ENCODE peak calls at places on chromosomes 4 and X, in eight cellular contexts. One of them, this sample, is unnamed.

GRCh38 chrX:150688911-150689451 is 4.2 kb upstream of the MTMR1 start:
- DNase-seq in mammary epithelial cell: peak; percentile 90
- DNase-seq in CD8-positive, alpha-beta memory T cell: no peak
- DNase-seq in colonic mucosa: no peak
- DNase-seq in psoas muscle: no peak
- DNase-seq in pancreas: no peak
- DNase-seq in cardiac muscle cell: peak; percentile 60
- DNase-seq in endothelial cell of umbilical vein: peak; percentile 39
- DNase-seq in this sample: peak; percentile 26

GRCh38 chr4:2406920-2407319 is 11.5 kb downstream of the ZFYVE28 start:
- DNase-seq in mammary epithelial cell: no peak
- DNase-seq in CD8-positive, alpha-beta memory T cell: no peak
- DNase-seq in colonic mucosa: no peak
- DNase-seq in psoas muscle: no peak
- DNase-seq in pancreas: no peak
- DNase-seq in cardiac muscle cell: no peak
- DNase-seq in endothelial cell of umbilical vein: no peak
- DNase-seq in this sample: no peak

GRCh38 chr4:74613266-74613665 is 168.3 kb downstream of the AREG start:
- DNase-seq in mammary epithelial cell: no peak
- DNase-seq in CD8-positive, alpha-beta memory T cell: no peak
- DNase-seq in colonic mucosa: no peak
- DNase-seq in psoas muscle: no peak
- DNase-seq in pancreas: no peak
- DNase-seq in cardiac muscle cell: peak; percentile 49
- DNase-seq in endothelial cell of umbilical vein: no peak
- DNase-seq in this sample: no peak

GRCh38 chrX:1903380-1903935 is 288.6 kb downstream of the ASMT start:
- DNase-seq in mammary epithelial cell: no peak
- DNase-seq in CD8-positive, alpha-beta memory T cell: no peak
- DNase-seq in colonic mucosa: no peak
- DNase-seq in psoas muscle: no peak
- DNase-seq in pancreas: no peak
- DNase-seq in cardiac muscle cell: no peak
- DNase-seq in endothelial cell of umbilical vein: no peak
- DNase-seq in this sample: no peak

GRCh38 chr4:122045533-122045932 is 93.7 kb upstream of the TRPC3 start:
- DNase-seq in mammary epithelial cell: peak; percentile 88
- DNase-seq in CD8-positive, alpha-beta memory T cell: no peak
- DNase-seq in colonic mucosa: no peak
- DNase-seq in psoas muscle: no peak
- DNase-seq in pancreas: no peak
- DNase-seq in cardiac muscle cell: peak; percentile 86
- DNase-seq in endothelial cell of umbilical vein: peak; percentile 78
- DNase-seq in this sample: peak; percentile 99

GRCh38 chr4:184699941-184700340 is 34.0 kb downstream of the CENPU start:
- DNase-seq in mammary epithelial cell: no peak
- DNase-seq in CD8-positive, alpha-beta memory T cell: no peak
- DNase-seq in colonic mucosa: no peak
- DNase-seq in psoas muscle: no peak
- DNase-seq in pancreas: no peak
- DNase-seq in cardiac muscle cell: no peak
- DNase-seq in endothelial cell of umbilical vein: no peak
- DNase-seq in this sample: no peak

GRCh38 chr4:176137626-176138025 is 57.8 kb downstream of the SPATA4 start:
- DNase-seq in mammary epithelial cell: peak; percentile 2
- DNase-seq in CD8-positive, alpha-beta memory T cell: no peak
- DNase-seq in colonic mucosa: no peak
- DNase-seq in psoas muscle: no peak
- DNase-seq in pancreas: no peak
- DNase-seq in cardiac muscle cell: peak; percentile 10
- DNase-seq in endothelial cell of umbilical vein: no peak
- DNase-seq in this sample: no peak

GRCh38 chrX:95055991-95056390 is 1382.0 kb downstream of the FAM133A start:
- DNase-seq in mammary epithelial cell: no peak
- DNase-seq in CD8-positive, alpha-beta memory T cell: no peak
- DNase-seq in colonic mucosa: no peak
- DNase-seq in psoas muscle: no peak
- DNase-seq in pancreas: no peak
- DNase-seq in cardiac muscle cell: no peak
- DNase-seq in endothelial cell of umbilical vein: no peak
- DNase-seq in this sample: no peak

GRCh38 chr4:4606321-4606720 is 64.5 kb upstream of the STX18 start:
- DNase-seq in mammary epithelial cell: no peak
- DNase-seq in CD8-positive, alpha-beta memory T cell: no peak
- DNase-seq in colonic mucosa: no peak
- DNase-seq in psoas muscle: no peak
- DNase-seq in pancreas: no peak
- DNase-seq in cardiac muscle cell: peak; percentile 27
- DNase-seq in endothelial cell of umbilical vein: no peak
- DNase-seq in this sample: no peak

GRCh38 chrX:120604359-120604782 is 470 bp downstream of the MCTS1 start:
- DNase-seq in mammary epithelial cell: peak; percentile 25
- DNase-seq in CD8-positive, alpha-beta memory T cell: peak; percentile 51
- DNase-seq in colonic mucosa: peak; percentile 37
- DNase-seq in psoas muscle: no peak
- DNase-seq in pancreas: peak; percentile 35
- DNase-seq in cardiac muscle cell: peak; percentile 72
- DNase-seq in endothelial cell of umbilical vein: peak; percentile 45
- DNase-seq in this sample: peak; percentile 40

GRCh38 chrX:26262121-26262523 is 46.2 kb downstream of the MAGEB5 start:
- DNase-seq in mammary epithelial cell: peak; percentile 85
- DNase-seq in CD8-positive, alpha-beta memory T cell: no peak
- DNase-seq in colonic mucosa: no peak
- DNase-seq in psoas muscle: no peak
- DNase-seq in pancreas: no peak
- DNase-seq in cardiac muscle cell: peak; percentile 70
- DNase-seq in endothelial cell of umbilical vein: peak; percentile 91
- DNase-seq in this sample: no peak

GRCh38 chrX:11953615-11954014 is 184.7 kb upstream of the FRMPD4 start:
- DNase-seq in mammary epithelial cell: peak; percentile 85
- DNase-seq in CD8-positive, alpha-beta memory T cell: no peak
- DNase-seq in colonic mucosa: no peak
- DNase-seq in psoas muscle: no peak
- DNase-seq in pancreas: no peak
- DNase-seq in cardiac muscle cell: peak; percentile 54
- DNase-seq in endothelial cell of umbilical vein: no peak
- DNase-seq in this sample: peak; percentile 48

GRCh38 chr4:67575232-67575888 is 16.8 kb downstream of the STAP1 start:
- DNase-seq in mammary epithelial cell: no peak
- DNase-seq in CD8-positive, alpha-beta memory T cell: peak; percentile 28
- DNase-seq in colonic mucosa: no peak
- DNase-seq in psoas muscle: no peak
- DNase-seq in pancreas: no peak
- DNase-seq in cardiac muscle cell: no peak
- DNase-seq in endothelial cell of umbilical vein: no peak
- DNase-seq in this sample: no peak

GRCh38 chrX:25028726-25029125 is 13.0 kb upstream of the ARX start:
- DNase-seq in mammary epithelial cell: peak; percentile 71
- DNase-seq in CD8-positive, alpha-beta memory T cell: no peak
- DNase-seq in colonic mucosa: no peak
- DNase-seq in psoas muscle: no peak
- DNase-seq in pancreas: no peak
- DNase-seq in cardiac muscle cell: peak; percentile 56
- DNase-seq in endothelial cell of umbilical vein: no peak
- DNase-seq in this sample: peak; percentile 67

GRCh38 chr4:113101669-113102068 is 52.2 kb downstream of the ANK2 start:
- DNase-seq in mammary epithelial cell: no peak
- DNase-seq in CD8-positive, alpha-beta memory T cell: no peak
- DNase-seq in colonic mucosa: no peak
- DNase-seq in psoas muscle: no peak
- DNase-seq in pancreas: no peak
- DNase-seq in cardiac muscle cell: peak; percentile 3
- DNase-seq in endothelial cell of umbilical vein: no peak
- DNase-seq in this sample: no peak

GRCh38 chr4:140315970-140316369 is 57.5 kb upstream of the SCOC start:
- DNase-seq in mammary epithelial cell: no peak
- DNase-seq in CD8-positive, alpha-beta memory T cell: no peak
- DNase-seq in colonic mucosa: no peak
- DNase-seq in psoas muscle: no peak
- DNase-seq in pancreas: no peak
- DNase-seq in cardiac muscle cell: no peak
- DNase-seq in endothelial cell of umbilical vein: no peak
- DNase-seq in this sample: no peak

GRCh38 chrX:115559672-115560071 is 1.3 kb upstream of the PLS3 start:
- DNase-seq in mammary epithelial cell: no peak
- DNase-seq in CD8-positive, alpha-beta memory T cell: no peak
- DNase-seq in colonic mucosa: no peak
- DNase-seq in psoas muscle: no peak
- DNase-seq in pancreas: no peak
- DNase-seq in cardiac muscle cell: no peak
- DNase-seq in endothelial cell of umbilical vein: no peak
- DNase-seq in this sample: no peak

GRCh38 chrX:100819534-100819836 is 706 bp upstream of the CSTF2 start:
- DNase-seq in mammary epithelial cell: no peak
- DNase-seq in CD8-positive, alpha-beta memory T cell: no peak
- DNase-seq in colonic mucosa: no peak
- DNase-seq in psoas muscle: no peak
- DNase-seq in pancreas: no peak
- DNase-seq in cardiac muscle cell: no peak
- DNase-seq in endothelial cell of umbilical vein: no peak
- DNase-seq in this sample: no peak

GRCh38 chr4:48670587-48670986 is 109.5 kb downstream of the FRYL start:
- DNase-seq in mammary epithelial cell: no peak
- DNase-seq in CD8-positive, alpha-beta memory T cell: no peak
- DNase-seq in colonic mucosa: no peak
- DNase-seq in psoas muscle: no peak
- DNase-seq in pancreas: no peak
- DNase-seq in cardiac muscle cell: no peak
- DNase-seq in endothelial cell of umbilical vein: no peak
- DNase-seq in this sample: no peak
- H3K4me1 ChIP-seq in mammary epithelial cell: peaks cover 22% of the 10 kb centered on the region
- H3K4me1 ChIP-seq in CD8-positive, alpha-beta memory T cell: peaks cover 8% of the 10 kb centered on the region
- H3K4me1 ChIP-seq in colonic mucosa: peaks cover 7% of the 10 kb centered on the region
- H3K4me1 ChIP-seq in psoas muscle: peaks cover 27% of the 10 kb centered on the region
- H3K4me1 ChIP-seq in pancreas: peaks cover 3% of the 10 kb centered on the region
- H3K4me1 ChIP-seq in cardiac muscle cell: peaks cover 14% of the 10 kb centered on the region
- H3K4me1 ChIP-seq in endothelial cell of umbilical vein: peaks cover 25% of the 10 kb centered on the region
- H3K4me1 ChIP-seq in this sample: no peaks in the 10 kb centered on the region

DNA sequence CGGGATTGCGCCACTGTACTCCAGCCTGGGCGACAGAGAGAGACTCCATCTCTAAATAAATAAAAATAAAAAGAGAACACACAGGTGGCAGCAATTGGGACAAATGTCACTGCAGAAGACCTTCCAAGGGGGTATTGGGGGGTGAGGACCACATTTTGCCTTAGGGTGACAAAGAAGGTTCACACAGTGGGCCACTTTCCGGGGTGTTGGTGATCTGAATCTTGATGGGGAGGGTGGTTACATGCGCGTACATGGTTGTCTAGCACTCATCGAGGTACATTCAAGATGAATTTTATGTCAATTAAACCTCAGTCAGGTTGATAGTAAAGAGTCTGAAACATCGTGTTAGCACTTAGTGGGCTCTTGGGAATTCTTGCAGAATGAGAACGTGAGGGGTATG is 20.5 kb upstream of the TMSB4X start:
- DNase-seq in mammary epithelial cell: no peak
- DNase-seq in CD8-positive, alpha-beta memory T cell: no peak
- DNase-seq in colonic mucosa: no peak
- DNase-seq in psoas muscle: no peak
- DNase-seq in pancreas: no peak
- DNase-seq in cardiac muscle cell: no peak
- DNase-seq in endothelial cell of umbilical vein: no peak
- DNase-seq in this sample: no peak
- H3K4me1 ChIP-seq in mammary epithelial cell: peaks cover 17% of the 10 kb centered on the region
- H3K4me1 ChIP-seq in CD8-positive, alpha-beta memory T cell: peaks cover 78% of the 10 kb centered on the region
- H3K4me1 ChIP-seq in colonic mucosa: no peaks in the 10 kb centered on the region
- H3K4me1 ChIP-seq in psoas muscle: peaks cover 5% of the 10 kb centered on the region
- H3K4me1 ChIP-seq in pancreas: peaks cover 11% of the 10 kb centered on the region
- H3K4me1 ChIP-seq in cardiac muscle cell: no peaks in the 10 kb centered on the region
- H3K4me1 ChIP-seq in endothelial cell of umbilical vein: peaks cover 43% of the 10 kb centered on the region
- H3K4me1 ChIP-seq in this sample: peaks cover 30% of the 10 kb centered on the region

GRCh38 chr4:47490550-47490949 is 5.5 kb downstream of the ATP10D start:
- DNase-seq in mammary epithelial cell: peak; percentile 34
- DNase-seq in CD8-positive, alpha-beta memory T cell: no peak
- DNase-seq in colonic mucosa: no peak
- DNase-seq in psoas muscle: no peak
- DNase-seq in pancreas: no peak
- DNase-seq in cardiac muscle cell: peak; percentile 45
- DNase-seq in endothelial cell of umbilical vein: peak; percentile 80
- DNase-seq in this sample: peak; percentile 48
- H3K4me1 ChIP-seq in mammary epithelial cell: no peaks in the 10 kb centered on the region
- H3K4me1 ChIP-seq in CD8-positive, alpha-beta memory T cell: peaks cover 8% of the 10 kb centered on the region
- H3K4me1 ChIP-seq in colonic mucosa: no peaks in the 10 kb centered on the region
- H3K4me1 ChIP-seq in psoas muscle: no peaks in the 10 kb centered on the region
- H3K4me1 ChIP-seq in pancreas: peaks cover 5% of the 10 kb centered on the region
- H3K4me1 ChIP-seq in cardiac muscle cell: no peaks in the 10 kb centered on the region
- H3K4me1 ChIP-seq in endothelial cell of umbilical vein: peaks cover 8% of the 10 kb centered on the region
- H3K4me1 ChIP-seq in this sample: no peaks in the 10 kb centered on the region

GRCh38 chrX:103776586-103776985 is at the start of gene PLP1:
- DNase-seq in mammary epithelial cell: no peak
- DNase-seq in CD8-positive, alpha-beta memory T cell: no peak
- DNase-seq in colonic mucosa: no peak
- DNase-seq in psoas muscle: no peak
- DNase-seq in pancreas: no peak
- DNase-seq in cardiac muscle cell: no peak
- DNase-seq in endothelial cell of umbilical vein: no peak
- DNase-seq in this sample: no peak

GRCh38 chrX:103779156-103779555 is 2.5 kb downstream of the PLP1 start:
- DNase-seq in mammary epithelial cell: no peak
- DNase-seq in CD8-positive, alpha-beta memory T cell: no peak
- DNase-seq in colonic mucosa: no peak
- DNase-seq in psoas muscle: no peak
- DNase-seq in pancreas: no peak
- DNase-seq in cardiac muscle cell: peak; percentile 66
- DNase-seq in endothelial cell of umbilical vein: peak; percentile 2
- DNase-seq in this sample: no peak

GRCh38 chrX:103783971-103784370 is 7.3 kb downstream of the PLP1 start:
- DNase-seq in mammary epithelial cell: no peak
- DNase-seq in CD8-positive, alpha-beta memory T cell: no peak
- DNase-seq in colonic mucosa: no peak
- DNase-seq in psoas muscle: no peak
- DNase-seq in pancreas: no peak
- DNase-seq in cardiac muscle cell: no peak
- DNase-seq in endothelial cell of umbilical vein: no peak
- DNase-seq in this sample: no peak

GRCh38 chrX:103782640-103783039 is 6.0 kb downstream of the PLP1 start:
- DNase-seq in mammary epithelial cell: no peak
- DNase-seq in CD8-positive, alpha-beta memory T cell: no peak
- DNase-seq in colonic mucosa: no peak
- DNase-seq in psoas muscle: no peak
- DNase-seq in pancreas: no peak
- DNase-seq in cardiac muscle cell: no peak
- DNase-seq in endothelial cell of umbilical vein: no peak
- DNase-seq in this sample: no peak

DNA sequence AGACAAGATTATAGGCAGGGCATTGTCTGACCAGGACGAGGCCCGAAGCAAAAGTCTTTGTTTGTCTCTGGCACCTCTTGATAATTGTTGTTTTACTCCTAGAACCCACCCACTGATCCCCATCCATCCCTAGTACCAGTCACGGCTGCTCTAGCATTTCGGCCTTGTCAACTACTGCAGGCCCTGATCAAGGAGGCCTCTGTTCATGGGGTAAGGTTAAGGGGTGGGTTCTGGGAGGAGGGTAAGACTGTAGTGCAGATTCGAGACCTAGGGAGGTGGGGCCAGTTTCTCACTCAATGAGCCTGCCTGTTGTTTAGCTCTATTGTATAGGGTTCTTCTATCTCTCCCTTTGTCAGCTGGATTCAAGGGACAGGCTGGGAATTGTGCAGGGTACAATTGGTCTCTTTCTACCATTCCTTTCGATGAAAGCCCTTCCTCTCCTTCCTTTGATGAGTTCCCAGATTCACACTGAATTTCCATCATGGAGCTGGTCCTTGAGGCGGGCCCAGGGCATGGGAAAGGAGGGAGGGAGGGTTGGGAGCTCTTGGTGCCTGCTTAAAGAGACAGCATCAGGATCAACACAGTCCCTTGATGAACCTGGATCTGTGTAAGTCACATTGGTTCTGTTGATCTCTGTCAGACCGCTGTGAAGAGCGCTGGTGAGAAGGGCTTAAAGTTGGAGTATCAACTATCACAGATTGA is 4.2 kb downstream of the PLP1 start:
- DNase-seq in mammary epithelial cell: no peak
- DNase-seq in CD8-positive, alpha-beta memory T cell: no peak
- DNase-seq in colonic mucosa: no peak
- DNase-seq in psoas muscle: no peak
- DNase-seq in pancreas: no peak
- DNase-seq in cardiac muscle cell: no peak
- DNase-seq in endothelial cell of umbilical vein: no peak
- DNase-seq in this sample: no peak
- H3K4me1 ChIP-seq in mammary epithelial cell: no peaks in the 10 kb centered on the region
- H3K4me1 ChIP-seq in CD8-positive, alpha-beta memory T cell: no peaks in the 10 kb centered on the region
- H3K4me1 ChIP-seq in colonic mucosa: no peaks in the 10 kb centered on the region
- H3K4me1 ChIP-seq in psoas muscle: no peaks in the 10 kb centered on the region
- H3K4me1 ChIP-seq in pancreas: no peaks in the 10 kb centered on the region
- H3K4me1 ChIP-seq in cardiac muscle cell: no peaks in the 10 kb centered on the region
- H3K4me1 ChIP-seq in endothelial cell of umbilical vein: no peaks in the 10 kb centered on the region
- H3K4me1 ChIP-seq in this sample: no peaks in the 10 kb centered on the region